ENCODE peak calls at places on chromosomes 4 and X, in four cellular contexts. One of them, this sample, is unnamed.
A peak's percentile ranks its signal among the peaks of the same experiment; 100 is the strongest.

GRCh38 chr4:113979157-113979972 is at the start of gene ARSJ:
- DNase-seq in NT2/D1: no peak
- DNase-seq in right atrium auricular region: peak; percentile 72
- DNase-seq in transverse colon: peak; percentile 54
- DNase-seq in this sample: peak; percentile 71

GRCh38 chr4:100366213-100366612 is 151.6 kb downstream of the EMCN start:
- DNase-seq in NT2/D1: peak; percentile 35
- DNase-seq in right atrium auricular region: no peak
- DNase-seq in transverse colon: no peak
- DNase-seq in this sample: peak; percentile 6

GRCh38 chr4:83109480-83110221 is 4.9 kb downstream of the PLAC8 start:
- DNase-seq in NT2/D1: no peak
- DNase-seq in right atrium auricular region: no peak
- DNase-seq in transverse colon: peak; percentile 45
- DNase-seq in this sample: peak; percentile 81

GRCh38 chr4:158282252-158282651 is 72.0 kb downstream of the TMEM144 start:
- DNase-seq in NT2/D1: no peak
- DNase-seq in right atrium auricular region: no peak
- DNase-seq in transverse colon: no peak
- DNase-seq in this sample: no peak

GRCh38 chr4:140739971-140740370 is 16.2 kb downstream of the TBC1D9 start:
- DNase-seq in NT2/D1: no peak
- DNase-seq in right atrium auricular region: no peak
- DNase-seq in transverse colon: no peak
- DNase-seq in this sample: no peak

GRCh38 chr4:148284526-148285193 is 157.6 kb downstream of the NR3C2 start:
- DNase-seq in NT2/D1: no peak
- DNase-seq in right atrium auricular region: no peak
- DNase-seq in transverse colon: no peak
- DNase-seq in this sample: no peak

GRCh38 chr4:105622269-105622668 is 69.8 kb downstream of the ARHGEF38 start:
- DNase-seq in NT2/D1: no peak
- DNase-seq in right atrium auricular region: no peak
- DNase-seq in transverse colon: no peak
- DNase-seq in this sample: no peak

GRCh38 chr4:181138116-181138515 is 1105.1 kb upstream of the TENM3 start:
- DNase-seq in NT2/D1: no peak
- DNase-seq in right atrium auricular region: no peak
- DNase-seq in transverse colon: no peak
- DNase-seq in this sample: no peak

GRCh38 chr4:73897380-73898136 is 28.4 kb downstream of the CXCL1 start:
- DNase-seq in NT2/D1: no peak
- DNase-seq in right atrium auricular region: no peak
- DNase-seq in transverse colon: no peak
- DNase-seq in this sample: no peak

GRCh38 chrX:47093248-47093647 is 15.0 kb downstream of the RGN start:
- DNase-seq in NT2/D1: no peak
- DNase-seq in right atrium auricular region: no peak
- DNase-seq in transverse colon: no peak
- DNase-seq in this sample: no peak

GRCh38 chr4:144564358-144564757 is 81.6 kb upstream of the HHIP start:
- DNase-seq in NT2/D1: no peak
- DNase-seq in right atrium auricular region: no peak
- DNase-seq in transverse colon: no peak
- DNase-seq in this sample: no peak

GRCh38 chr4:44446191-44446590 is 2.4 kb downstream of the KCTD8 start:
- DNase-seq in NT2/D1: no peak
- DNase-seq in right atrium auricular region: no peak
- DNase-seq in transverse colon: no peak
- DNase-seq in this sample: no peak

GRCh38 chrX:36087366-36087765 is 167.8 kb downstream of the CFAP47 start:
- DNase-seq in NT2/D1: no peak
- DNase-seq in right atrium auricular region: no peak
- DNase-seq in transverse colon: no peak
- DNase-seq in this sample: no peak

GRCh38 chr4:114015444-114015899 is 36.0 kb upstream of the ARSJ start:
- DNase-seq in NT2/D1: no peak
- DNase-seq in right atrium auricular region: no peak
- DNase-seq in transverse colon: no peak
- DNase-seq in this sample: no peak

GRCh38 chr4:55754754-55755350 is 64.7 kb upstream of the EXOC1L start:
- DNase-seq in NT2/D1: no peak
- DNase-seq in right atrium auricular region: no peak
- DNase-seq in transverse colon: no peak
- DNase-seq in this sample: no peak

GRCh38 chr4:168853770-168854169 is 156.3 kb downstream of the CBR4 start:
- DNase-seq in NT2/D1: no peak
- DNase-seq in right atrium auricular region: no peak
- DNase-seq in transverse colon: no peak
- DNase-seq in this sample: no peak

GRCh38 chr4:112771-113170 is 11.5 kb upstream of the ZNF718 start:
- DNase-seq in NT2/D1: no peak
- DNase-seq in right atrium auricular region: no peak
- DNase-seq in transverse colon: no peak
- DNase-seq in this sample: no peak

GRCh38 chrX:131067846-131068745 is 9.9 kb downstream of the ARHGAP36 start:
- DNase-seq in NT2/D1: no peak
- DNase-seq in right atrium auricular region: no peak
- DNase-seq in transverse colon: no peak
- DNase-seq in this sample: peak; percentile 91
- H3K4me3 ChIP-seq in NT2/D1: peak overlapping the region; percentile 31
- H3K4me3 ChIP-seq in right atrium auricular region: no peak overlapping the region
- H3K4me3 ChIP-seq in transverse colon: no peak overlapping the region
- H3K4me3 ChIP-seq in this sample: peak overlapping the region; percentile 50

GRCh38 chr4:4421356-4421755 is 34.5 kb downstream of the NSG1 start:
- DNase-seq in NT2/D1: no peak
- DNase-seq in right atrium auricular region: no peak
- DNase-seq in transverse colon: no peak
- DNase-seq in this sample: no peak
- H3K36me3 ChIP-seq in NT2/D1: peaks cover 62% of the 10 kb centered on the region
- H3K36me3 ChIP-seq in right atrium auricular region: peaks cover 50% of the 10 kb centered on the region
- H3K36me3 ChIP-seq in transverse colon: peaks cover 48% of the 10 kb centered on the region
- H3K36me3 ChIP-seq in this sample: peaks cover 8% of the 10 kb centered on the region

DNA sequence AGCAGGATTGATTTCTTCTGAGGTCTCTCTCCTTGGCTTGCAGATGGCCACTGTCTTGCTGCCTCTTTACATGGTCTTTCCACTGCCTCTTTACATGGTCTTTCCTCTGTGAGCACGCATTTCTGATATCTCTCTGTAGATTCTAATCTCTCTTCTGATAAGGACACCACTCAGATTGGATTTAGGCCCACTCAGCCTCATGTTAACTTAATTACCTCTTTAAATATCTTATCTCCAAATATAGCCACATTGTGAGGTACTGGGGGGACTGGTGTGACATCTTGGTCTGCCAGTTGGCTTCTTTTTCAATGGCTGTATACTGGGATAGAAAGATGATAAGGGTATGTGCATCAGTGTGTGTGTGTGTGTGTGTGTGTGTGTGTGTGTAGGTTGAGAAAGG is 153.7 kb downstream of the AWAT2 start:
- DNase-seq in NT2/D1: no peak
- DNase-seq in right atrium auricular region: no peak
- DNase-seq in transverse colon: no peak
- DNase-seq in this sample: no peak
- H3K27me3 ChIP-seq in NT2/D1: no peaks in the 10 kb centered on the region
- H3K27me3 ChIP-seq in right atrium auricular region: no peaks in the 10 kb centered on the region
- H3K27me3 ChIP-seq in transverse colon: no peaks in the 10 kb centered on the region
- H3K27me3 ChIP-seq in this sample: no peaks in the 10 kb centered on the region

GRCh38 chr4:48989461-48990203 is 3.6 kb downstream of the CWH43 start:
- DNase-seq in NT2/D1: no peak
- DNase-seq in right atrium auricular region: no peak
- DNase-seq in transverse colon: no peak
- DNase-seq in this sample: no peak
- H3K4me3 ChIP-seq in NT2/D1: no peak overlapping the region
- H3K4me3 ChIP-seq in right atrium auricular region: no peak overlapping the region
- H3K4me3 ChIP-seq in transverse colon: no peak overlapping the region
- H3K4me3 ChIP-seq in this sample: no peak overlapping the region

GRCh38 chr4:184386271-184386781 is 88.0 kb downstream of the IRF2 start:
- DNase-seq in NT2/D1: peak; percentile 28
- DNase-seq in right atrium auricular region: no peak
- DNase-seq in transverse colon: peak; percentile 82
- DNase-seq in this sample: peak; percentile 56
- H3K36me3 ChIP-seq in NT2/D1: peaks cover 10% of the 10 kb centered on the region
- H3K36me3 ChIP-seq in right atrium auricular region: peaks cover 29% of the 10 kb centered on the region
- H3K36me3 ChIP-seq in transverse colon: peaks cover 14% of the 10 kb centered on the region
- H3K36me3 ChIP-seq in this sample: peaks cover 5% of the 10 kb centered on the region

GRCh38 chr4:70666369-70666768 is at the start of gene JCHAIN:
- DNase-seq in NT2/D1: no peak
- DNase-seq in right atrium auricular region: no peak
- DNase-seq in transverse colon: no peak
- DNase-seq in this sample: no peak

GRCh38 chr4:70671091-70671490 is 4.8 kb upstream of the JCHAIN start:
- DNase-seq in NT2/D1: no peak
- DNase-seq in right atrium auricular region: no peak
- DNase-seq in transverse colon: no peak
- DNase-seq in this sample: no peak

GRCh38 chr4:70670332-70671014 is 4.2 kb upstream of the JCHAIN start:
- DNase-seq in NT2/D1: no peak
- DNase-seq in right atrium auricular region: no peak
- DNase-seq in transverse colon: no peak
- DNase-seq in this sample: no peak

DNA sequence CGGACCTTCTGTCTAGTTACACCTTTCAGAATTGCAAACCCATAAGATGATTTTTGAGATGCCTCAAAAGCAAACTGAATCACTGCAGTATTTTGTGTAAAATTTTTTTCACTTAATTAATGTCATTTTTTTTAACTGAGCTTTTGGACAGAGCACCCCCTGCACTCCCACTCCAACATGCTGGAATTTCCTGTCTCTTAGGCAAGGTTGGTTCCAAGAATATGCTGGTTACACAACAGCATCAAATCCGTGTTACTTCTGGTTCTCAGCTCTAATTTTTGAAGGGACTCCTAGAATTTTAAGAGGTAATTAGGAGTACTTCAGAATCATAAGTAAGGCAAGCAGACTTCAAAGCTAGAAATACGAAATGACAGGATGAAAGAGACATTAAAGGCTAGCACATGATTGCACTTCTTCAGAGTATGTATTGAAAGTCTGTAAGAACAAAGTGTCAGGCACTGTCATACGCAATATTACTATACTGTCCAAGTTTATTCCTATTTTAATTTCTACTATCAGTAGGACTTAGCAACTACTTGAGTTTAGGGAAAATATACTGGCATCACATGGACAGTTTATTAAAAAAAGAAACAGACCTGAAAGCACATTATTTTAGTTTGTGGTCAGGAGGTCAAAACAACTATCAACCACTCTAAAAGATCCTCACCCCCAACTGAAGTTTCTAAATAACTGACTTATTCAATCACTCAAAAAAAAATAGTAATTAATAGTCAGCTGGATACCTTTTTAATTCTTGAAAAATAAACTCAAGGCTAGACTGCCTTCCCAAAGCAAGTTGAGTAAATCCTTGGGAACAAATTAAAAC is 1.6 kb upstream of the JCHAIN start:
- DNase-seq in NT2/D1: no peak
- DNase-seq in right atrium auricular region: no peak
- DNase-seq in transverse colon: no peak
- DNase-seq in this sample: no peak
- H3K27me3 ChIP-seq in NT2/D1: no peaks in the 10 kb centered on the region
- H3K27me3 ChIP-seq in right atrium auricular region: no peaks in the 10 kb centered on the region
- H3K27me3 ChIP-seq in transverse colon: no peaks in the 10 kb centered on the region
- H3K27me3 ChIP-seq in this sample: no peaks in the 10 kb centered on the region

GRCh38 chr4:37827030-37827705 is 682 bp downstream of the PGM2 start:
- DNase-seq in NT2/D1: no peak
- DNase-seq in right atrium auricular region: no peak
- DNase-seq in transverse colon: peak; percentile 29
- DNase-seq in this sample: no peak

GRCh38 chr4:37826282-37827029 is at the start of gene PGM2:
- DNase-seq in NT2/D1: peak; percentile 65
- DNase-seq in right atrium auricular region: peak; percentile 83
- DNase-seq in transverse colon: peak; percentile 92
- DNase-seq in this sample: peak; percentile 94

GRCh38 chr4:37828843-37829242 is 2.4 kb downstream of the PGM2 start:
- DNase-seq in NT2/D1: no peak
- DNase-seq in right atrium auricular region: no peak
- DNase-seq in transverse colon: no peak
- DNase-seq in this sample: no peak

GRCh38 chr4:37827802-37828321 is 1.4 kb downstream of the PGM2 start:
- DNase-seq in NT2/D1: no peak
- DNase-seq in right atrium auricular region: no peak
- DNase-seq in transverse colon: no peak
- DNase-seq in this sample: no peak

GRCh38 chr4:37830640-37831039 is 4.2 kb downstream of the PGM2 start:
- DNase-seq in NT2/D1: no peak
- DNase-seq in right atrium auricular region: no peak
- DNase-seq in transverse colon: no peak
- DNase-seq in this sample: no peak
- H3K4me3 ChIP-seq in NT2/D1: no peak overlapping the region
- H3K4me3 ChIP-seq in right atrium auricular region: no peak overlapping the region
- H3K4me3 ChIP-seq in transverse colon: no peak overlapping the region
- H3K4me3 ChIP-seq in this sample: no peak overlapping the region

GRCh38 chr4:1350169-1350520 is 3.1 kb downstream of the UVSSA start:
- DNase-seq in NT2/D1: no peak
- DNase-seq in right atrium auricular region: no peak
- DNase-seq in transverse colon: no peak
- DNase-seq in this sample: no peak

GRCh38 chr4:1349359-1350168 is 2.6 kb downstream of the UVSSA start:
- DNase-seq in NT2/D1: no peak
- DNase-seq in right atrium auricular region: no peak
- DNase-seq in transverse colon: no peak
- DNase-seq in this sample: no peak

GRCh38 chr4:1354136-1354982 is 7.4 kb downstream of the UVSSA start:
- DNase-seq in NT2/D1: no peak
- DNase-seq in right atrium auricular region: no peak
- DNase-seq in transverse colon: no peak
- DNase-seq in this sample: peak; percentile 72

GRCh38 chr4:1353186-1354055 is 6.4 kb downstream of the UVSSA start:
- DNase-seq in NT2/D1: no peak
- DNase-seq in right atrium auricular region: no peak
- DNase-seq in transverse colon: no peak
- DNase-seq in this sample: peak; percentile 51

DNA sequence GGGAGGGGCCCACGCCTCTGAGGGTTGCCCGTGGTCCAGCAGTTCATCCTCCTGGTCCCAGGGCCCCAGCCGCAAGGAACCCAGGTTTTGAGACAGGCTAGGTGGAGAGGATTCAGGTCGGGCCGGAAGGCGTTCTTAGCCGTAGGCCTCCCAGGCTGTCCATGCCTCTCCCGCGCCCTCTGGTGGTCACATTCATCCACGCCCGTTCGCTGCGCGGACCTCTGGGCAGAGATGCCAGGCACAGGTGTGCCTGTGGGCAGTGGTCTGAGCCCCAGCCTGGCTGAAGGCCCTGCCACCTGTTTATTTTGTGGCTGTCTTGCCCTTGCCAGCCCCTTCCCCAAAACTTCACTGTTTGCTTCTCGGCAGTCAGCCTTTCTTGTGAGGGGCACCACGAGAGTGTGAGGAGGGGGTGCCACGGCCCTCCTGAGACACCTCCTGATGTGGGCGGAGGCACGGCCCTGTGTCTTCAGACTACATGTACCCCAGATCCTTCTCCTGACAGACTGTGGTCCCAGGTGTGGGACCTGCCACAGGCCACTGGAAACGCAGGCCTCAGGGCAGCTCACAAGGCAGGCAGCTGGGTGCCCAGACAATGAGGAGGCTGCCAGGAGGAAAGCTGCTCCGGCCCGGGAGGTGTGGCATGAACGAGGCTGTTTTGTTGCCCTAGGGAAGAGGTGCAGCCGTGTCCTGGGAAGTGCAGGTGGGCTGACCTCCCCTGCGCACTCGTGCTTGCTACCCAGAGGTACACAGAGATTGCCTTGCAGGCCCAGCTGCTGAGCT is 5.0 kb downstream of the UVSSA start:
- DNase-seq in NT2/D1: peak; percentile 68
- DNase-seq in right atrium auricular region: peak; percentile 84
- DNase-seq in transverse colon: peak; percentile 93
- DNase-seq in this sample: peak; percentile 97
- H3K36me3 ChIP-seq in NT2/D1: peaks cover 74% of the 10 kb centered on the region
- H3K36me3 ChIP-seq in right atrium auricular region: peaks cover 3% of the 10 kb centered on the region
- H3K36me3 ChIP-seq in transverse colon: no peaks in the 10 kb centered on the region
- H3K36me3 ChIP-seq in this sample: peaks cover 12% of the 10 kb centered on the region